ENCODE peak calls at places on chromosomes 3 and 15, in six cellular contexts. W is right atrium auricular region, M is astrocyte of the cerebellum, Z is iPS DF 6.9, U is ovary, P is nephron progenitor cell. J is an unnamed sample.
A peak's percentile ranks its signal among the peaks of the same experiment; 100 is the strongest.

GRCh38 chr15:89578146-89578545 is 2.9 kb downstream of the TICRR start:
- DNase-seq in W (no peak), M (no peak), Z (no peak), U (no peak), P (no peak), J (no peak)

GRCh38 chr3:38247366-38248035 is 18.1 kb upstream of the SLC22A13 start:
- DNase-seq in W (no peak), M (peak; percentile 92), Z (no peak), U (no peak), P (no peak), J (no peak)

GRCh38 chr3:192727032-192727847 is at the start of gene FGF12:
- DNase-seq in W (peak; percentile 77), M (peak; percentile 6), Z (peak; percentile 78), U (peak; percentile 50), P (peak; percentile 95), J (peak; percentile 88)

GRCh38 chr3:129657261-129658046 is 51.0 kb upstream of the PLXND1 start:
- DNase-seq in W (no peak), M (peak; percentile 12), Z (no peak), U (no peak), P (no peak), J (no peak)

GRCh38 chr3:24315991-24316390 is 178.7 kb downstream of the THRB start:
- DNase-seq in W (no peak), M (no peak), Z (no peak), U (no peak), P (no peak), J (no peak)

GRCh38 chr3:129888739-129889138 is 4.8 kb downstream of the TMCC1 start:
- DNase-seq in W (no peak), M (peak; percentile 85), Z (no peak), U (peak; percentile 34), P (no peak), J (no peak)

GRCh38 chr15:48553559-48553958 is 92.0 kb downstream of the FBN1 start:
- DNase-seq in W (no peak), M (no peak), Z (no peak), U (no peak), P (no peak), J (no peak)

GRCh38 chr3:882526-882925 is 210.3 kb upstream of the CNTN6 start:
- DNase-seq in W (no peak), M (no peak), Z (no peak), U (no peak), P (no peak), J (no peak)

GRCh38 chr15:88938802-88939485 is 25.8 kb upstream of the MFGE8 start:
- DNase-seq in W (no peak), M (no peak), Z (no peak), U (no peak), P (no peak), J (peak; percentile 52)

GRCh38 chr3:174270841-174271240 is 588.3 kb upstream of the NAALADL2 start:
- DNase-seq in W (no peak), M (peak; percentile 44), Z (no peak), U (no peak), P (no peak), J (no peak)

GRCh38 chr15:68258684-68259083 is 18.9 kb upstream of the FEM1B start:
- DNase-seq in W (no peak), M (no peak), Z (no peak), U (no peak), P (no peak), J (no peak)

GRCh38 chr15:36356511-36356910 is 222.9 kb upstream of the CDIN1 start:
- DNase-seq in W (no peak), M (no peak), Z (no peak), U (no peak), P (no peak), J (no peak)

GRCh38 chr3:32712506-32713055 is 27.6 kb downstream of the CNOT10 start:
- DNase-seq in W (no peak), M (no peak), Z (no peak), U (no peak), P (no peak), J (no peak)

GRCh38 chr3:195900426-195901355 is 7.7 kb downstream of the TNK2 start:
- DNase-seq in W (peak; percentile 80), M (no peak), Z (no peak), U (no peak), P (no peak), J (no peak)

GRCh38 chr3:151011427-151011826 is 38.9 kb upstream of the CLRN1 start:
- DNase-seq in W (no peak), M (peak; percentile 71), Z (no peak), U (no peak), P (no peak), J (no peak)

GRCh38 chr3:17935217-17935616 is 192.8 kb upstream of the TBC1D5 start:
- DNase-seq in W (no peak), M (no peak), Z (no peak), U (no peak), P (no peak), J (no peak)

GRCh38 chr15:101373580-101373979 is 78.5 kb upstream of the SNRPA1 start:
- DNase-seq in W (no peak), M (no peak), Z (no peak), U (no peak), P (no peak), J (no peak)

GRCh38 chr3:83092521-83093221 is 1331.2 kb upstream of the GBE1 start:
- DNase-seq in W (no peak), M (no peak), Z (no peak), U (no peak), P (no peak), J (no peak)

GRCh38 chr15:95512906-95513305 is 817.6 kb upstream of the NR2F2 start:
- DNase-seq in W (no peak), M (no peak), Z (no peak), U (no peak), P (no peak), J (no peak)

GRCh38 chr15:43285609-43286037 is 18.9 kb upstream of the TGM5 start:
- DNase-seq in W (peak; percentile 59), M (peak; percentile 47), Z (peak; percentile 31), U (no peak), P (peak; percentile 53), J (no peak)

GRCh38 chr3:33392703-33393125 is 47.5 kb downstream of the UBP1 start:
- DNase-seq in W (no peak), M (peak; percentile 70), Z (no peak), U (no peak), P (no peak), J (no peak)

GRCh38 chr3:106338582-106339219 is 469.9 kb upstream of the CBLB start:
- DNase-seq in W (no peak), M (no peak), Z (no peak), U (no peak), P (no peak), J (no peak)

GRCh38 chr15:90305932-90306331 is 40.5 kb downstream of the NGRN start:
- DNase-seq in W (no peak), M (no peak), Z (no peak), U (no peak), P (no peak), J (no peak)

GRCh38 chr3:177050466-177051237 is 146.6 kb downstream of the TBL1XR1 start:
- DNase-seq in W (no peak), M (peak; percentile 35), Z (no peak), U (no peak), P (no peak), J (no peak)

GRCh38 chr3:107800705-107801104 is 277.9 kb downstream of the BBX start:
- DNase-seq in W (no peak), M (no peak), Z (no peak), U (no peak), P (no peak), J (no peak)

GRCh38 chr15:51310064-51310463 is 28.3 kb downstream of the CYP19A1 start:
- DNase-seq in W (peak; percentile 64), M (no peak), Z (no peak), U (no peak), P (no peak), J (no peak)

GRCh38 chr3:177498037-177498857 is 301.0 kb upstream of the TBL1XR1 start:
- DNase-seq in W (no peak), M (peak; percentile 88), Z (no peak), U (no peak), P (no peak), J (no peak)

GRCh38 chr3:13111173-13111873 is 38.1 kb upstream of the IQSEC1 start:
- DNase-seq in W (no peak), M (no peak), Z (no peak), U (peak; percentile 13), P (no peak), J (no peak)